ENCODE peak calls at places on chromosomes 11 and 22, in ten cellular contexts. J is SJSA1; U is iPS-NIHi11; A is GM20000; D is NAMALWA; B is stimulated activated CD4-positive, alpha-beta T cell treated with anti-CD3 and anti-CD28 coated beads, Interleukin-4, amount 100 ng/mL, for 1 hour; H is anterior cingulate cortex; R is body of pancreas; P is hippocampal formation; X is retinal pigment epithelial cell. I is an unnamed sample.

GRCh38 chr11:8055111-8055835 is 25.7 kb upstream of the TUB start:
- DNase-seq in P (no peak), H (no peak), A (no peak), B (no peak), R (no peak), D (peak), X (no peak), U (peak), J (no peak), I (no peak)

GRCh38 chr22:48950151-48950915 is 877.3 kb downstream of the BRD1 start:
- DNase-seq in P (no peak), A (no peak), R (no peak), J (no peak), H (no peak), X (no peak), B (no peak), U (no peak), D (no peak), I (no peak)

GRCh38 chr11:27839226-27839913 is 139.1 kb upstream of the BDNF start:
- DNase-seq in H (no peak), U (peak), R (no peak), X (no peak), D (peak), B (no peak), A (no peak), P (no peak), J (peak), I (no peak)

GRCh38 chr11:1747753-1748466 is 2.5 kb downstream of the IFITM10 start:
- DNase-seq in X (no peak), H (peak), D (no peak), J (no peak), U (peak), A (peak), B (no peak), R (no peak), P (peak), I (no peak)

GRCh38 chr11:67665537-67666302 is 8.7 kb downstream of the ALDH3B2 start:
- DNase-seq in X (no peak), H (no peak), J (no peak), P (no peak), A (peak), B (no peak), U (peak), R (peak), D (no peak), I (no peak)

GRCh38 chr11:57641426-57641825 is 8.3 kb downstream of the YPEL4 start:
- DNase-seq in B (no peak), J (no peak), H (no peak), A (peak), P (no peak), R (no peak), X (no peak), D (peak), U (no peak), I (no peak)

GRCh38 chr11:7569044-7569443 is 55.2 kb downstream of the PPFIBP2 start:
- DNase-seq in R (no peak), A (no peak), P (no peak), U (no peak), H (no peak), X (no peak), B (no peak), D (no peak), J (no peak), I (no peak)

GRCh38 chr11:11215944-11216343 is 137.1 kb downstream of the CSNK2A3 start:
- DNase-seq in A (no peak), J (no peak), B (no peak), U (peak), H (no peak), D (no peak), X (no peak), R (no peak), P (no peak), I (no peak)

GRCh38 chr11:118870396-118871343 is 13.0 kb upstream of the CXCR5 start:
- DNase-seq in X (no peak), U (peak), R (peak), J (no peak), H (peak), A (peak), B (no peak), P (peak), D (peak), I (peak)

GRCh38 chr11:68128682-68129327 is 7.6 kb upstream of the CHKA start:
- DNase-seq in D (no peak), X (peak), U (no peak), B (no peak), J (no peak), H (no peak), A (no peak), R (peak), P (no peak), I (no peak)

GRCh38 chr11:76891793-76892192 is 31.1 kb downstream of the ACER3 start:
- DNase-seq in U (no peak), H (no peak), X (no peak), R (no peak), D (no peak), J (no peak), B (no peak), A (no peak), P (no peak), I (no peak)

GRCh38 chr11:62577046-62577708 is 3.5 kb upstream of the EEF1G start:
- DNase-seq in J (no peak), B (no peak), X (no peak), U (no peak), D (no peak), H (no peak), R (no peak), A (no peak), P (no peak), I (no peak)

GRCh38 chr22:19714320-19715252 is at the start of gene SEPTIN5:
- DNase-seq in X (no peak), J (no peak), P (no peak), U (peak), D (no peak), B (no peak), A (no peak), H (no peak), R (no peak), I (no peak)

GRCh38 chr11:132278801-132279574 is 908.6 kb downstream of the NTM start:
- DNase-seq in U (peak), R (no peak), B (no peak), X (no peak), H (no peak), P (no peak), J (peak), D (peak), A (peak), I (no peak)